ENCODE peak calls at places on chromosomes 12 and 14, in seven cellular contexts. One of them, this sample, is unnamed.

GRCh38 chr14:23284654-23285529 is 1.0 kb downstream of the HOMEZ start:
- DNase-seq in ovary: no peak
- DNase-seq in tibial artery: no peak
- DNase-seq in stimulated activated CD8-positive, alpha-beta memory T cell treated with anti-CD3 and anti-CD28 coated beads, Interleukin-15, amount 100 ng/mL, for 24 hours: no peak
- DNase-seq in skeletal muscle cell: no peak
- DNase-seq in RWPE1: peak
- DNase-seq in activated CD4-positive, CD25-positive, alpha-beta regulatory T cell treated with anti-CD3 and anti-CD28 coated beads, Interleukin-2, amount 50 U/mL, for 16 hours: no peak
- DNase-seq in this sample: no peak

GRCh38 chr12:57618966-57619433 is 7.8 kb downstream of the ARHGEF25 start:
- DNase-seq in tibial artery: no peak
- DNase-seq in ovary: no peak
- DNase-seq in stimulated activated CD8-positive, alpha-beta memory T cell treated with anti-CD3 and anti-CD28 coated beads, Interleukin-15, amount 100 ng/mL, for 24 hours: no peak
- DNase-seq in skeletal muscle cell: no peak
- DNase-seq in RWPE1: no peak
- DNase-seq in activated CD4-positive, CD25-positive, alpha-beta regulatory T cell treated with anti-CD3 and anti-CD28 coated beads, Interleukin-2, amount 50 U/mL, for 16 hours: no peak
- DNase-seq in this sample: no peak

GRCh38 chr14:36585100-36585499 is 2.7 kb upstream of the NKX2-8 start:
- DNase-seq in tibial artery: no peak
- DNase-seq in skeletal muscle cell: no peak
- DNase-seq in RWPE1: no peak
- DNase-seq in ovary: no peak
- DNase-seq in activated CD4-positive, CD25-positive, alpha-beta regulatory T cell treated with anti-CD3 and anti-CD28 coated beads, Interleukin-2, amount 50 U/mL, for 16 hours: no peak
- DNase-seq in stimulated activated CD8-positive, alpha-beta memory T cell treated with anti-CD3 and anti-CD28 coated beads, Interleukin-15, amount 100 ng/mL, for 24 hours: no peak
- DNase-seq in this sample: no peak

GRCh38 chr12:121602766-121603165 is 21.9 kb upstream of the KDM2B start:
- DNase-seq in skeletal muscle cell: no peak
- DNase-seq in stimulated activated CD8-positive, alpha-beta memory T cell treated with anti-CD3 and anti-CD28 coated beads, Interleukin-15, amount 100 ng/mL, for 24 hours: no peak
- DNase-seq in RWPE1: no peak
- DNase-seq in tibial artery: no peak
- DNase-seq in activated CD4-positive, CD25-positive, alpha-beta regulatory T cell treated with anti-CD3 and anti-CD28 coated beads, Interleukin-2, amount 50 U/mL, for 16 hours: no peak
- DNase-seq in ovary: no peak
- DNase-seq in this sample: no peak

GRCh38 chr12:122021822-122022392 is at the start of gene BCL7A:
- DNase-seq in stimulated activated CD8-positive, alpha-beta memory T cell treated with anti-CD3 and anti-CD28 coated beads, Interleukin-15, amount 100 ng/mL, for 24 hours: peak
- DNase-seq in skeletal muscle cell: peak
- DNase-seq in ovary: peak
- DNase-seq in tibial artery: peak
- DNase-seq in RWPE1: peak
- DNase-seq in activated CD4-positive, CD25-positive, alpha-beta regulatory T cell treated with anti-CD3 and anti-CD28 coated beads, Interleukin-2, amount 50 U/mL, for 16 hours: peak
- DNase-seq in this sample: no peak

GRCh38 chr14:102786758-102787157 is 9.5 kb downstream of the TRAF3 start:
- DNase-seq in activated CD4-positive, CD25-positive, alpha-beta regulatory T cell treated with anti-CD3 and anti-CD28 coated beads, Interleukin-2, amount 50 U/mL, for 16 hours: no peak
- DNase-seq in ovary: no peak
- DNase-seq in RWPE1: no peak
- DNase-seq in tibial artery: no peak
- DNase-seq in skeletal muscle cell: no peak
- DNase-seq in stimulated activated CD8-positive, alpha-beta memory T cell treated with anti-CD3 and anti-CD28 coated beads, Interleukin-15, amount 100 ng/mL, for 24 hours: no peak
- DNase-seq in this sample: no peak

GRCh38 chr14:22558221-22558913 is 30.7 kb downstream of the DAD1 start:
- DNase-seq in skeletal muscle cell: no peak
- DNase-seq in RWPE1: no peak
- DNase-seq in tibial artery: no peak
- DNase-seq in stimulated activated CD8-positive, alpha-beta memory T cell treated with anti-CD3 and anti-CD28 coated beads, Interleukin-15, amount 100 ng/mL, for 24 hours: no peak
- DNase-seq in ovary: no peak
- DNase-seq in activated CD4-positive, CD25-positive, alpha-beta regulatory T cell treated with anti-CD3 and anti-CD28 coated beads, Interleukin-2, amount 50 U/mL, for 16 hours: no peak
- DNase-seq in this sample: no peak

GRCh38 chr12:6827982-6828670 is at the start of gene P3H3:
- DNase-seq in ovary: peak
- DNase-seq in activated CD4-positive, CD25-positive, alpha-beta regulatory T cell treated with anti-CD3 and anti-CD28 coated beads, Interleukin-2, amount 50 U/mL, for 16 hours: no peak
- DNase-seq in RWPE1: no peak
- DNase-seq in stimulated activated CD8-positive, alpha-beta memory T cell treated with anti-CD3 and anti-CD28 coated beads, Interleukin-15, amount 100 ng/mL, for 24 hours: no peak
- DNase-seq in tibial artery: no peak
- DNase-seq in skeletal muscle cell: no peak
- DNase-seq in this sample: no peak

GRCh38 chr12:29552324-29552927 is 54.9 kb upstream of the OVCH1 start:
- DNase-seq in activated CD4-positive, CD25-positive, alpha-beta regulatory T cell treated with anti-CD3 and anti-CD28 coated beads, Interleukin-2, amount 50 U/mL, for 16 hours: no peak
- DNase-seq in ovary: peak
- DNase-seq in stimulated activated CD8-positive, alpha-beta memory T cell treated with anti-CD3 and anti-CD28 coated beads, Interleukin-15, amount 100 ng/mL, for 24 hours: peak
- DNase-seq in skeletal muscle cell: no peak
- DNase-seq in RWPE1: peak
- DNase-seq in tibial artery: peak
- DNase-seq in this sample: peak

GRCh38 chr12:67271976-67272375 is 2.8 kb downstream of the CAND1 start:
- DNase-seq in RWPE1: no peak
- DNase-seq in skeletal muscle cell: no peak
- DNase-seq in tibial artery: no peak
- DNase-seq in activated CD4-positive, CD25-positive, alpha-beta regulatory T cell treated with anti-CD3 and anti-CD28 coated beads, Interleukin-2, amount 50 U/mL, for 16 hours: no peak
- DNase-seq in stimulated activated CD8-positive, alpha-beta memory T cell treated with anti-CD3 and anti-CD28 coated beads, Interleukin-15, amount 100 ng/mL, for 24 hours: no peak
- DNase-seq in ovary: no peak
- DNase-seq in this sample: no peak

GRCh38 chr12:59040651-59041050 is 120.3 kb upstream of the LRIG3 start:
- DNase-seq in stimulated activated CD8-positive, alpha-beta memory T cell treated with anti-CD3 and anti-CD28 coated beads, Interleukin-15, amount 100 ng/mL, for 24 hours: no peak
- DNase-seq in ovary: no peak
- DNase-seq in tibial artery: no peak
- DNase-seq in skeletal muscle cell: peak
- DNase-seq in RWPE1: peak
- DNase-seq in activated CD4-positive, CD25-positive, alpha-beta regulatory T cell treated with anti-CD3 and anti-CD28 coated beads, Interleukin-2, amount 50 U/mL, for 16 hours: no peak
- DNase-seq in this sample: peak

GRCh38 chr12:122067548-122067947 is 11.0 kb upstream of the MLXIP start:
- DNase-seq in stimulated activated CD8-positive, alpha-beta memory T cell treated with anti-CD3 and anti-CD28 coated beads, Interleukin-15, amount 100 ng/mL, for 24 hours: no peak
- DNase-seq in ovary: no peak
- DNase-seq in RWPE1: no peak
- DNase-seq in tibial artery: no peak
- DNase-seq in activated CD4-positive, CD25-positive, alpha-beta regulatory T cell treated with anti-CD3 and anti-CD28 coated beads, Interleukin-2, amount 50 U/mL, for 16 hours: no peak
- DNase-seq in skeletal muscle cell: no peak
- DNase-seq in this sample: no peak

This sample was measured in HS-5.